ENCODE peak calls at places on chromosomes 11 and 22, in seven cellular contexts. One of them, this sample, is unnamed.
A peak's percentile ranks its signal among the peaks of the same experiment; 100 is the strongest.

GRCh38 chr11:10592331-10592730 is 23.9 kb upstream of the LYVE1 start:
- DNase-seq in activated CD8-positive, alpha-beta memory T cell treated with anti-CD3 and anti-CD28 coated beads for 4 hours: no peak
- DNase-seq in endothelial cell: no peak
- DNase-seq in hypothalamus: no peak
- DNase-seq in kidney glomerular epithelial cell: peak; percentile 91
- DNase-seq in GOT3: no peak
- DNase-seq in A549: no peak
- DNase-seq in this sample: no peak

GRCh38 chr11:87315229-87315628 is 277.5 kb downstream of the TMEM135 start:
- DNase-seq in activated CD8-positive, alpha-beta memory T cell treated with anti-CD3 and anti-CD28 coated beads for 4 hours: no peak
- DNase-seq in endothelial cell: no peak
- DNase-seq in hypothalamus: no peak
- DNase-seq in kidney glomerular epithelial cell: no peak
- DNase-seq in GOT3: no peak
- DNase-seq in A549: no peak
- DNase-seq in this sample: no peak

GRCh38 chr11:93939084-93939780 is 81.9 kb upstream of the HEPHL1 start:
- DNase-seq in activated CD8-positive, alpha-beta memory T cell treated with anti-CD3 and anti-CD28 coated beads for 4 hours: no peak
- DNase-seq in endothelial cell: no peak
- DNase-seq in hypothalamus: no peak
- DNase-seq in kidney glomerular epithelial cell: no peak
- DNase-seq in GOT3: no peak
- DNase-seq in A549: no peak
- DNase-seq in this sample: no peak

GRCh38 chr22:33573479-33573878 is 346.8 kb downstream of the LARGE1 start:
- DNase-seq in activated CD8-positive, alpha-beta memory T cell treated with anti-CD3 and anti-CD28 coated beads for 4 hours: no peak
- DNase-seq in endothelial cell: no peak
- DNase-seq in hypothalamus: no peak
- DNase-seq in kidney glomerular epithelial cell: peak; percentile 85
- DNase-seq in GOT3: no peak
- DNase-seq in A549: no peak
- DNase-seq in this sample: no peak

GRCh38 chr11:12201016-12201985 is 90.9 kb downstream of the MICAL2 start:
- DNase-seq in activated CD8-positive, alpha-beta memory T cell treated with anti-CD3 and anti-CD28 coated beads for 4 hours: no peak
- DNase-seq in endothelial cell: peak; percentile 44
- DNase-seq in hypothalamus: no peak
- DNase-seq in kidney glomerular epithelial cell: peak; percentile 20
- DNase-seq in GOT3: no peak
- DNase-seq in A549: peak; percentile 19
- DNase-seq in this sample: no peak

GRCh38 chr11:111360150-111361043 is 18.7 kb downstream of the POU2AF1 start:
- DNase-seq in activated CD8-positive, alpha-beta memory T cell treated with anti-CD3 and anti-CD28 coated beads for 4 hours: no peak
- DNase-seq in endothelial cell: no peak
- DNase-seq in hypothalamus: no peak
- DNase-seq in kidney glomerular epithelial cell: no peak
- DNase-seq in GOT3: no peak
- DNase-seq in A549: no peak
- DNase-seq in this sample: no peak

GRCh38 chr11:35146711-35147110 is 7.7 kb downstream of the CD44 start:
- DNase-seq in activated CD8-positive, alpha-beta memory T cell treated with anti-CD3 and anti-CD28 coated beads for 4 hours: no peak
- DNase-seq in endothelial cell: no peak
- DNase-seq in hypothalamus: no peak
- DNase-seq in kidney glomerular epithelial cell: no peak
- DNase-seq in GOT3: no peak
- DNase-seq in A549: no peak
- DNase-seq in this sample: peak; percentile 68

GRCh38 chr22:26646158-26646557 is 11.2 kb upstream of the MIAT start:
- DNase-seq in activated CD8-positive, alpha-beta memory T cell treated with anti-CD3 and anti-CD28 coated beads for 4 hours: no peak
- DNase-seq in endothelial cell: no peak
- DNase-seq in hypothalamus: no peak
- DNase-seq in kidney glomerular epithelial cell: no peak
- DNase-seq in GOT3: no peak
- DNase-seq in A549: no peak
- DNase-seq in this sample: no peak

GRCh38 chr11:13110145-13110544 is 101.0 kb downstream of the RASSF10 start:
- DNase-seq in activated CD8-positive, alpha-beta memory T cell treated with anti-CD3 and anti-CD28 coated beads for 4 hours: no peak
- DNase-seq in endothelial cell: no peak
- DNase-seq in hypothalamus: no peak
- DNase-seq in kidney glomerular epithelial cell: no peak
- DNase-seq in GOT3: no peak
- DNase-seq in A549: no peak
- DNase-seq in this sample: no peak

GRCh38 chr11:49405743-49406142 is 197.3 kb upstream of the FOLH1 start:
- DNase-seq in activated CD8-positive, alpha-beta memory T cell treated with anti-CD3 and anti-CD28 coated beads for 4 hours: no peak
- DNase-seq in endothelial cell: no peak
- DNase-seq in hypothalamus: no peak
- DNase-seq in kidney glomerular epithelial cell: no peak
- DNase-seq in GOT3: no peak
- DNase-seq in A549: no peak
- DNase-seq in this sample: no peak

GRCh38 chr22:38413085-38414008 is 41.7 kb downstream of the KCNJ4 start:
- DNase-seq in activated CD8-positive, alpha-beta memory T cell treated with anti-CD3 and anti-CD28 coated beads for 4 hours: no peak
- DNase-seq in endothelial cell: no peak
- DNase-seq in hypothalamus: no peak
- DNase-seq in kidney glomerular epithelial cell: no peak
- DNase-seq in GOT3: no peak
- DNase-seq in A549: no peak
- DNase-seq in this sample: no peak

GRCh38 chr11:23540101-23540561 is 679.9 kb upstream of the CCDC179 start:
- DNase-seq in activated CD8-positive, alpha-beta memory T cell treated with anti-CD3 and anti-CD28 coated beads for 4 hours: no peak
- DNase-seq in endothelial cell: peak; percentile 41
- DNase-seq in hypothalamus: no peak
- DNase-seq in kidney glomerular epithelial cell: peak; percentile 68
- DNase-seq in GOT3: no peak
- DNase-seq in A549: peak; percentile 27
- DNase-seq in this sample: no peak

GRCh38 chr22:46830001-46830715 is 67.7 kb downstream of the TBC1D22A start:
- DNase-seq in activated CD8-positive, alpha-beta memory T cell treated with anti-CD3 and anti-CD28 coated beads for 4 hours: no peak
- DNase-seq in endothelial cell: no peak
- DNase-seq in hypothalamus: no peak
- DNase-seq in kidney glomerular epithelial cell: no peak
- DNase-seq in GOT3: no peak
- DNase-seq in A549: peak; percentile 69
- DNase-seq in this sample: no peak

GRCh38 chr11:112588252-112588668 is 327.6 kb upstream of the PLET1 start:
- DNase-seq in activated CD8-positive, alpha-beta memory T cell treated with anti-CD3 and anti-CD28 coated beads for 4 hours: no peak
- DNase-seq in endothelial cell: peak; percentile 51
- DNase-seq in hypothalamus: no peak
- DNase-seq in kidney glomerular epithelial cell: peak; percentile 82
- DNase-seq in GOT3: no peak
- DNase-seq in A549: peak; percentile 69
- DNase-seq in this sample: peak; percentile 13

GRCh38 chr22:46714550-46714949 is 23.5 kb downstream of the CERK start:
- DNase-seq in activated CD8-positive, alpha-beta memory T cell treated with anti-CD3 and anti-CD28 coated beads for 4 hours: no peak
- DNase-seq in endothelial cell: no peak
- DNase-seq in hypothalamus: no peak
- DNase-seq in kidney glomerular epithelial cell: no peak
- DNase-seq in GOT3: no peak
- DNase-seq in A549: no peak
- DNase-seq in this sample: no peak

GRCh38 chr11:118215262-118215661 is 9.5 kb downstream of the JAML start:
- DNase-seq in activated CD8-positive, alpha-beta memory T cell treated with anti-CD3 and anti-CD28 coated beads for 4 hours: no peak
- DNase-seq in endothelial cell: no peak
- DNase-seq in hypothalamus: no peak
- DNase-seq in kidney glomerular epithelial cell: no peak
- DNase-seq in GOT3: no peak
- DNase-seq in A549: no peak
- DNase-seq in this sample: no peak

GRCh38 chr11:64295760-64296159 is 4.4 kb upstream of the CATSPERZ start:
- DNase-seq in activated CD8-positive, alpha-beta memory T cell treated with anti-CD3 and anti-CD28 coated beads for 4 hours: no peak
- DNase-seq in endothelial cell: no peak
- DNase-seq in hypothalamus: no peak
- DNase-seq in kidney glomerular epithelial cell: no peak
- DNase-seq in GOT3: no peak
- DNase-seq in A549: no peak
- DNase-seq in this sample: no peak

This sample was measured in T-helper 2 cell.